ENCODE peak calls at places on chromosome 9, in seven cellular contexts. W is AG04450, N is A549, Y is neural progenitor cell, E is cardiac muscle cell, B is GM23338, Q is mesendoderm. K is an unnamed sample.

GRCh38 chr9:94002316-94003140 is 47.4 kb upstream of the BARX1 start:
- DNase-seq in W (peak; percentile 11), N (peak; percentile 20), Y (peak; percentile 83), E (peak; percentile 84), B (peak; percentile 86), Q (peak; percentile 80), K (no peak)

GRCh38 chr9:37004424-37004935 is 29.6 kb downstream of the PAX5 start:
- DNase-seq in W (no peak), N (no peak), Y (no peak), E (no peak), B (no peak), Q (no peak), K (no peak)

GRCh38 chr9:933356-933755 is 43.1 kb upstream of the DMRT3 start:
- DNase-seq in W (no peak), N (no peak), Y (no peak), E (no peak), B (no peak), Q (no peak), K (no peak)

GRCh38 chr9:9855503-9856078 is 757.2 kb downstream of the PTPRD start:
- DNase-seq in W (no peak), N (no peak), Y (peak; percentile 1), E (no peak), B (peak; percentile 6), Q (no peak), K (no peak)

GRCh38 chr9:31848505-31849285 is 535.7 kb upstream of the ACO1 start:
- DNase-seq in W (no peak), N (no peak), Y (no peak), E (no peak), B (peak; percentile 23), Q (no peak), K (no peak)

GRCh38 chr9:111728617-111729366 is 65.9 kb downstream of the SHOC1 start:
- DNase-seq in W (peak; percentile 91), N (peak; percentile 41), Y (no peak), E (no peak), B (no peak), Q (no peak), K (no peak)

GRCh38 chr9:38047301-38048251 is 21.5 kb downstream of the SHB start:
- DNase-seq in W (peak; percentile 72), N (peak; percentile 94), Y (peak; percentile 68), E (peak; percentile 88), B (peak; percentile 91), Q (peak; percentile 100), K (peak; percentile 19)

GRCh38 chr9:121753802-121754654 is 102.6 kb downstream of the DAB2IP start:
- DNase-seq in W (no peak), N (no peak), Y (no peak), E (no peak), B (no peak), Q (no peak), K (no peak)

GRCh38 chr9:134785325-134786108 is 95.1 kb upstream of the FCN2 start:
- DNase-seq in W (no peak), N (no peak), Y (no peak), E (no peak), B (no peak), Q (no peak), K (no peak)

GRCh38 chr9:81599837-81600236 is 89.5 kb downstream of the TLE1 start:
- DNase-seq in W (no peak), N (no peak), Y (no peak), E (no peak), B (no peak), Q (no peak), K (no peak)

GRCh38 chr9:122134822-122135528 is 24.6 kb downstream of the NDUFA8 start:
- DNase-seq in W (no peak), N (no peak), Y (peak; percentile 80), E (no peak), B (peak; percentile 41), Q (peak; percentile 41), K (no peak)

GRCh38 chr9:112020680-112021596 is 124.3 kb downstream of the UGCG start:
- DNase-seq in W (no peak), N (peak; percentile 77), Y (no peak), E (no peak), B (no peak), Q (no peak), K (no peak)

GRCh38 chr9:114309096-114309495 is 13.8 kb upstream of the ORM1 start:
- DNase-seq in W (no peak), N (no peak), Y (no peak), E (no peak), B (no peak), Q (no peak), K (no peak)

GRCh38 chr9:125142560-125143376 is 560 bp downstream of the SCAI start:
- DNase-seq in W (no peak), N (no peak), Y (peak; percentile 46), E (peak; percentile 16), B (peak; percentile 77), Q (peak; percentile 20), K (no peak)

GRCh38 chr9:23683021-23683431 is 143.0 kb downstream of the ELAVL2 start:
- DNase-seq in W (no peak), N (no peak), Y (no peak), E (no peak), B (peak; percentile 15), Q (peak; percentile 35), K (no peak)

GRCh38 chr9:104921067-104921741 is 6.8 kb downstream of the ABCA1 start:
- DNase-seq in W (no peak), N (no peak), Y (no peak), E (no peak), B (no peak), Q (no peak), K (no peak)

GRCh38 chr9:3708751-3709150 is 182.9 kb upstream of the RFX3 start:
- DNase-seq in W (no peak), N (no peak), Y (no peak), E (no peak), B (no peak), Q (no peak), K (no peak)

GRCh38 chr9:136345281-136346156 is 18.0 kb downstream of the DNLZ start:
- DNase-seq in W (no peak), N (peak; percentile 52), Y (peak; percentile 81), E (peak; percentile 73), B (peak; percentile 80), Q (peak; percentile 60), K (peak; percentile 64)

GRCh38 chr9:133137451-133138231 is 16.6 kb upstream of the RALGDS start:
- DNase-seq in W (no peak), N (no peak), Y (no peak), E (no peak), B (no peak), Q (no peak), K (no peak)

GRCh38 chr9:132214027-132214622 is 52.3 kb downstream of the NTNG2 start:
- DNase-seq in W (peak; percentile 75), N (peak; percentile 72), Y (peak; percentile 52), E (peak; percentile 57), B (peak; percentile 85), Q (peak; percentile 96), K (no peak)

GRCh38 chr9:82191082-82191481 is 202.5 kb downstream of the SPATA31D1 start:
- DNase-seq in W (no peak), N (no peak), Y (no peak), E (no peak), B (no peak), Q (no peak), K (no peak)

GRCh38 chr9:89495824-89496555 is 1.9 kb downstream of the SEMA4D start:
- DNase-seq in W (no peak), N (no peak), Y (no peak), E (no peak), B (no peak), Q (no peak), K (no peak)

GRCh38 chr9:35163413-35163812 is 1.6 kb downstream of the UNC13B start:
- DNase-seq in W (no peak), N (no peak), Y (no peak), E (no peak), B (no peak), Q (no peak), K (no peak)

GRCh38 chr9:19994296-19994695 is 205.5 kb upstream of the SLC24A2 start:
- DNase-seq in W (no peak), N (no peak), Y (no peak), E (no peak), B (no peak), Q (no peak), K (no peak)

GRCh38 chr9:131087354-131087893 is 8.9 kb upstream of the AIF1L start:
- DNase-seq in W (no peak), N (no peak), Y (no peak), E (no peak), B (no peak), Q (no peak), K (no peak)
- H3K27ac ChIP-seq in W (no peak overlapping the region), N (no peak overlapping the region), Y (no peak overlapping the region), E (no peak overlapping the region), B (no peak overlapping the region), Q (no peak overlapping the region), K (no peak overlapping the region)

GRCh38 chr9:128115187-128116103 is 12.1 kb downstream of the PTGES2 start:
- DNase-seq in W (no peak), N (no peak), Y (no peak), E (no peak), B (no peak), Q (no peak), K (peak; percentile 92)

GRCh38 chr9:128118472-128118857 is 9.1 kb downstream of the PTGES2 start:
- DNase-seq in W (no peak), N (no peak), Y (no peak), E (no peak), B (no peak), Q (no peak), K (no peak)

GRCh38 chr9:128114326-128115186 is 13.0 kb downstream of the PTGES2 start:
- DNase-seq in W (no peak), N (no peak), Y (no peak), E (no peak), B (no peak), Q (no peak), K (peak; percentile 46)

GRCh38 chr9:128117613-128118471 is 9.7 kb downstream of the PTGES2 start:
- DNase-seq in W (peak; percentile 73), N (peak; percentile 88), Y (peak; percentile 94), E (peak; percentile 91), B (peak; percentile 94), Q (peak; percentile 95), K (peak; percentile 97)

GRCh38 chr9:128116104-128117083 is 11.1 kb downstream of the PTGES2 start:
- DNase-seq in W (no peak), N (no peak), Y (no peak), E (no peak), B (no peak), Q (no peak), K (no peak)
- H3K27ac ChIP-seq in W (no peak overlapping the region), N (no peak overlapping the region), Y (no peak overlapping the region), E (no peak overlapping the region), B (no peak overlapping the region), Q (no peak overlapping the region), K (peak overlapping the region; percentile 95)

DNA sequence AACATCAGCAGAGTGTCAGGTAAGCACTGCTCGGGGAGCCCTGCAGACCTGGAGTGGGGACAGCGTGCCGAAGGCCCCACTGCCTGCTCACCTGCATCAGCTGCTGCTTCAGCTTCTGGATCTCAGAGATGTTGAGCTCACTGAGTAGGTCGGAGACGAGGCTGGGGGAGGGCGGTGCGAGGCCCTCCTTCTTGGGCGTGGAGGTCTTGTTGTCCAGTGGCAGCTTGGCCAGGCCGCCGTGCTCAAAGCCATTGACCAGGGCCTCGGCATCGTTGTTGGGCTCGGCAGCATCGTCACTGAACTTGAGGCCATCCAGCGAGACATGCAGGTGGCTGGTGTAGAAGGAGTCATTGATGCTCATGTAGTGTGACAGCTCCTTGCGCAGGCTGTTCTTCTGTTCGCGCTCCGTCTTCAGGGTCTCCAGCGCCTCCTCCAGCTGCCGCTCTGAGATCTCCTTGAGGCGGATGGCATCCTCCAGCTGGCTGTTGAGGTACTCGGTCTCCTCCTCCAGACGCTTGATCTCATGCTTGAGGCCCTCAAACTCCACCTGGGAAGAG is 44.3 kb downstream of the BICD2 start:
- DNase-seq in W (no peak), N (no peak), Y (no peak), E (no peak), B (no peak), Q (no peak), K (peak; percentile 13)
- H3K27ac ChIP-seq in W (no peak overlapping the region), N (no peak overlapping the region), Y (no peak overlapping the region), E (no peak overlapping the region), B (no peak overlapping the region), Q (no peak overlapping the region), K (no peak overlapping the region)

GRCh38 chr9:17470015-17470414 is 108.9 kb upstream of the SH3GL2 start:
- DNase-seq in W (no peak), N (no peak), Y (no peak), E (no peak), B (no peak), Q (no peak), K (no peak)
- H3K27ac ChIP-seq in W (no peak overlapping the region), N (no peak overlapping the region), Y (no peak overlapping the region), E (no peak overlapping the region), B (no peak overlapping the region), Q (no peak overlapping the region), K (no peak overlapping the region)

K was measured in Peyer's patch.